ENCODE peak calls at places on chromosomes 16 and 17, in six cellular contexts. V is PC-3; F is CD8-positive, alpha-beta T cell; H is uterus; P is heart left ventricle; Z is A549. K is an unnamed sample.

GRCh38 chr16:12944300-12944699 is 42.9 kb downstream of the SHISA9 start:
- DNase-seq in H (no peak), P (no peak), F (no peak), Z (no peak), V (no peak), K (no peak)

GRCh38 chr17:50618300-50618699 is 16.4 kb upstream of the ABCC3 start:
- DNase-seq in V (no peak), Z (no peak), P (no peak), H (no peak), F (no peak), K (no peak)

GRCh38 chr17:50916026-50916707 is 50.0 kb upstream of the TOB1 start:
- DNase-seq in Z (no peak), V (peak; percentile 42), F (no peak), H (no peak), P (no peak), K (no peak)

GRCh38 chr17:705863-706262 is 8.8 kb downstream of the VPS53 start:
- DNase-seq in H (no peak), Z (no peak), F (no peak), V (no peak), P (no peak), K (no peak)

GRCh38 chr16:68760671-68761275 is 23.7 kb downstream of the CDH1 start:
- DNase-seq in P (no peak), Z (peak; percentile 56), F (no peak), V (peak; percentile 71), H (no peak), K (no peak)

GRCh38 chr17:4229627-4230026 is 34.2 kb downstream of the ANKFY1 start:
- DNase-seq in P (peak; percentile 59), Z (no peak), H (peak; percentile 67), V (no peak), F (no peak), K (peak; percentile 83)

GRCh38 chr16:8026450-8026849 is 563.9 kb downstream of the TMEM114 start:
- DNase-seq in Z (no peak), V (peak; percentile 1), H (no peak), P (no peak), F (no peak), K (no peak)

GRCh38 chr17:79207957-79208356 is 133.3 kb downstream of the ENGASE start:
- DNase-seq in V (no peak), P (no peak), H (no peak), F (no peak), Z (no peak), K (no peak)

GRCh38 chr17:68491864-68492263 is 20.4 kb upstream of the PRKAR1A start:
- DNase-seq in Z (no peak), P (no peak), F (no peak), V (peak; percentile 47), H (peak; percentile 38), K (no peak)

GRCh38 chr16:62408760-62409159 is 372.5 kb upstream of the CDH8 start:
- DNase-seq in V (no peak), Z (no peak), P (no peak), H (no peak), F (no peak), K (no peak)

GRCh38 chr17:67262420-67262819 is 17.4 kb upstream of the HELZ start:
- DNase-seq in V (no peak), Z (no peak), P (no peak), F (no peak), H (no peak), K (no peak)

GRCh38 chr17:72372185-72372584 is 251.4 kb downstream of the SOX9 start:
- DNase-seq in F (no peak), P (no peak), H (no peak), Z (no peak), V (no peak), K (no peak)

GRCh38 chr17:31261596-31261995 is 35.4 kb downstream of the OMG start:
- DNase-seq in H (no peak), Z (no peak), V (no peak), F (no peak), P (no peak), K (no peak)

GRCh38 chr17:73165616-73166404 is 1.0 kb downstream of the SSTR2 start:
- DNase-seq in Z (no peak), F (no peak), P (no peak), V (no peak), H (no peak), K (no peak)

GRCh38 chr16:18846416-18846815 is 45.1 kb upstream of the ARL6IP1 start:
- DNase-seq in Z (no peak), P (no peak), H (no peak), F (no peak), V (no peak), K (no peak)

GRCh38 chr17:72413077-72414031 is 292.5 kb downstream of the SOX9 start:
- DNase-seq in H (no peak), P (no peak), Z (no peak), F (no peak), V (no peak), K (no peak)

GRCh38 chr16:55030944-55031343 is 100.3 kb downstream of the IRX5 start:
- DNase-seq in H (no peak), F (no peak), V (no peak), P (no peak), Z (no peak), K (no peak)

GRCh38 chr17:39923836-39924690 is 3.3 kb downstream of the ORMDL3 start:
- DNase-seq in F (no peak), Z (no peak), V (peak; percentile 5), H (no peak), P (no peak), K (peak; percentile 27)

GRCh38 chr17:38605852-38606645 is at the start of gene SRCIN1:
- DNase-seq in F (peak; percentile 9), V (peak; percentile 57), H (peak; percentile 56), P (peak; percentile 44), Z (peak; percentile 70), K (no peak)

GRCh38 chr17:48568499-48569259 is 9.5 kb downstream of the HOXB4 start:
- DNase-seq in P (no peak), F (no peak), V (no peak), Z (no peak), H (no peak), K (no peak)

GRCh38 chr16:52825882-52826281 is 226.8 kb downstream of the CHD9NB start:
- DNase-seq in P (no peak), V (no peak), F (no peak), Z (no peak), H (no peak), K (no peak)

GRCh38 chr17:77427471-77427991 is 286.8 kb downstream of the SEC14L1 start:
- DNase-seq in H (peak; percentile 89), V (peak; percentile 88), P (peak; percentile 84), F (no peak), Z (peak; percentile 61), K (peak; percentile 80)

GRCh38 chr16:15963307-15963910 is 14.0 kb downstream of the ABCC1 start:
- DNase-seq in Z (no peak), H (no peak), P (no peak), V (no peak), F (no peak), K (no peak)
- H3K4me1 ChIP-seq in Z (peaks cover 98% of the 10 kb centered on the region), H (no peaks in the 10 kb centered on the region), P (peaks cover 51% of the 10 kb centered on the region), V (peaks cover 19% of the 10 kb centered on the region), F (peaks cover 57% of the 10 kb centered on the region), K (no peaks in the 10 kb centered on the region)

GRCh38 chr16:2964416-2965223 is 545 bp downstream of the KREMEN2 start:
- DNase-seq in V (peak; percentile 71), H (no peak), F (peak; percentile 28), P (no peak), Z (peak; percentile 84), K (no peak)
- H3K4me1 ChIP-seq in V (peaks cover 13% of the 10 kb centered on the region), H (no peaks in the 10 kb centered on the region), F (peaks cover 61% of the 10 kb centered on the region), P (peaks cover 52% of the 10 kb centered on the region), Z (peaks cover 15% of the 10 kb centered on the region), K (no peaks in the 10 kb centered on the region)

GRCh38 chr17:7769854-7770253 is 52.3 kb downstream of the DNAH2 start:
- DNase-seq in H (no peak), P (no peak), V (peak; percentile 73), Z (no peak), F (no peak), K (no peak)
- H3K4me1 ChIP-seq in H (no peaks in the 10 kb centered on the region), P (no peaks in the 10 kb centered on the region), V (peaks cover 30% of the 10 kb centered on the region), Z (peaks cover 13% of the 10 kb centered on the region), F (no peaks in the 10 kb centered on the region), K (no peaks in the 10 kb centered on the region)

GRCh38 chr16:88484505-88485365 is 31.7 kb downstream of the ZFPM1 start:
- DNase-seq in V (no peak), F (no peak), H (no peak), Z (no peak), P (no peak), K (no peak)

GRCh38 chr16:88486398-88487123 is 33.5 kb downstream of the ZFPM1 start:
- DNase-seq in F (no peak), Z (no peak), H (no peak), P (no peak), V (no peak), K (no peak)

GRCh38 chr16:88489163-88489721 is 36.2 kb downstream of the ZFPM1 start:
- DNase-seq in Z (no peak), F (no peak), P (no peak), V (no peak), H (no peak), K (no peak)

GRCh38 chr16:88487920-88488842 is 35.1 kb downstream of the ZFPM1 start:
- DNase-seq in H (no peak), F (no peak), P (no peak), Z (no peak), V (no peak), K (no peak)

DNA sequence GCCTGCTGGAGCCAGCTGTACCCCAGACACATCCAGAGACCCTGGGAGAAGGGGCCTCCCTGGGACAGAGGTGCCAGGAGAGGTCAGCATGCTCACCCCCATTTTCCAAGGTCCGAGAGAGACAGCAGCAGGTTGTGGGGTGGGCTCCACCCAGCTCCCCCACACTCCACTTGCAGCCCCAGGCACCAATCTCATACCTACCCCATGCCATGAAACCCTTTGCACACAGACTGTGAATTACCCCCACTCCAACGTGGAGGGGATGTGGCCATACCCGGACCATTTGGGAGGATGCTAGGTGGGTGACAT is 34.0 kb downstream of the ZFPM1 start:
- DNase-seq in V (no peak), Z (no peak), H (no peak), F (no peak), P (no peak), K (no peak)
- H3K4me1 ChIP-seq in V (no peaks in the 10 kb centered on the region), Z (peaks cover 20% of the 10 kb centered on the region), H (no peaks in the 10 kb centered on the region), F (no peaks in the 10 kb centered on the region), P (no peaks in the 10 kb centered on the region), K (no peaks in the 10 kb centered on the region)

K was measured in aorta.